ENCODE peak calls at places on chromosomes 2 and 18, in eight cellular contexts. J is GM03348; L is kidney epithelial cell; I is HFFc6; B is naive thymus-derived CD8-positive, alpha-beta T cell; M is AG10803; W is DMS153; Q is substantia nigra. F is an unnamed sample.

GRCh38 chr18:777021-777420 is 35.0 kb downstream of the YES1 start:
- DNase-seq in Q (no peak), L (no peak), B (no peak), J (peak; percentile 29), W (no peak), I (peak; percentile 2), M (peak; percentile 21), F (no peak)

GRCh38 chr2:41966431-41966893 is 81.4 kb upstream of the PKDCC start:
- DNase-seq in B (no peak), L (peak; percentile 89), Q (peak; percentile 30), I (peak; percentile 93), J (peak; percentile 93), M (peak; percentile 99), W (no peak), F (peak; percentile 89)

GRCh38 chr18:64090876-64091275 is 58.0 kb downstream of the LINC00305 start:
- DNase-seq in B (no peak), M (no peak), W (no peak), J (no peak), I (no peak), Q (no peak), L (no peak), F (no peak)

GRCh38 chr2:186716899-186717811 is 23.3 kb downstream of the FAM171B start:
- DNase-seq in W (no peak), M (peak; percentile 14), J (no peak), B (no peak), I (no peak), Q (no peak), L (no peak), F (no peak)

GRCh38 chr2:85178980-85179411 is 45.8 kb downstream of the TCF7L1 start:
- DNase-seq in J (no peak), L (no peak), B (no peak), Q (no peak), I (no peak), M (no peak), W (no peak), F (no peak)

GRCh38 chr2:158489366-158490112 is 32.8 kb downstream of the PKP4 start:
- DNase-seq in J (no peak), M (no peak), L (no peak), I (no peak), Q (no peak), W (no peak), B (no peak), F (no peak)

GRCh38 chr2:3094318-3094717 is 283.3 kb downstream of the EIPR1 start:
- DNase-seq in B (no peak), M (no peak), Q (no peak), J (no peak), W (no peak), I (no peak), L (no peak), F (no peak)

GRCh38 chr2:150286730-150287362 is 200.6 kb downstream of the RND3 start:
- DNase-seq in B (no peak), J (no peak), Q (no peak), W (no peak), M (no peak), I (peak; percentile 23), L (no peak), F (no peak)

F was measured in epithelial cell of proximal tubule.